ENCODE peak calls at places on chromosomes 1 and 21, in seven cellular contexts. G is AG04450, F is tibial nerve, C is esophagus squamous epithelium, S is heart left ventricle, N is HepG2, Y is mucosa of descending colon. K is an unnamed sample.

GRCh38 chr1:15441247-15441646 is 3.0 kb downstream of the CTRC start:
- DNase-seq in G (no peak), F (no peak), C (no peak), S (no peak), N (no peak), Y (no peak), K (no peak)

GRCh38 chr1:3307359-3307758 is 147.1 kb upstream of the ARHGEF16 start:
- DNase-seq in G (no peak), F (no peak), C (no peak), S (no peak), N (no peak), Y (no peak), K (no peak)

GRCh38 chr21:43021756-43022600 is 47.6 kb downstream of the PKNOX1 start:
- DNase-seq in G (no peak), F (no peak), C (no peak), S (no peak), N (no peak), Y (no peak), K (no peak)

GRCh38 chr21:39511102-39511501 is 59.3 kb downstream of the SH3BGR start:
- DNase-seq in G (no peak), F (no peak), C (no peak), S (no peak), N (no peak), Y (no peak), K (no peak)

GRCh38 chr1:51421961-51422360 is 91.6 kb upstream of the TTC39A start:
- DNase-seq in G (peak), F (no peak), C (no peak), S (no peak), N (peak), Y (no peak), K (peak)

GRCh38 chr1:192609110-192610079 is 26.6 kb upstream of the RGS13 start:
- DNase-seq in G (no peak), F (peak), C (peak), S (peak), N (no peak), Y (peak), K (no peak)

GRCh38 chr1:243587823-243588560 is 262.1 kb downstream of the AKT3 start:
- DNase-seq in G (no peak), F (no peak), C (no peak), S (no peak), N (no peak), Y (no peak), K (no peak)

GRCh38 chr1:184932319-184932718 is 42.0 kb downstream of the NIBAN1 start:
- DNase-seq in G (no peak), F (no peak), C (no peak), S (no peak), N (no peak), Y (no peak), K (no peak)

GRCh38 chr21:25366116-25366515 is 241.2 kb downstream of the MRPL39 start:
- DNase-seq in G (no peak), F (no peak), C (no peak), S (no peak), N (no peak), Y (no peak), K (no peak)

GRCh38 chr1:14897080-14897449 is 256.5 kb upstream of the TMEM51 start:
- DNase-seq in G (no peak), F (no peak), C (no peak), S (no peak), N (no peak), Y (no peak), K (no peak)

GRCh38 chr1:177975588-177976495 is 6.0 kb upstream of the SEC16B start:
- DNase-seq in G (no peak), F (no peak), C (no peak), S (no peak), N (no peak), Y (no peak), K (no peak)

GRCh38 chr1:111955755-111956154 is 33.7 kb downstream of the KCND3 start:
- DNase-seq in G (no peak), F (no peak), C (no peak), S (no peak), N (no peak), Y (no peak), K (no peak)

GRCh38 chr21:42209801-42210479 is 9.0 kb upstream of the ABCG1 start:
- DNase-seq in G (no peak), F (no peak), C (no peak), S (peak), N (no peak), Y (no peak), K (no peak)

GRCh38 chr1:208300084-208300770 is 56.0 kb upstream of the PLXNA2 start:
- DNase-seq in G (no peak), F (no peak), C (no peak), S (no peak), N (no peak), Y (no peak), K (no peak)

GRCh38 chr1:187621961-187622360 is 793.2 kb downstream of the PLA2G4A start:
- DNase-seq in G (no peak), F (no peak), C (no peak), S (no peak), N (no peak), Y (no peak), K (no peak)

GRCh38 chr1:244113532-244114320 is 62.6 kb downstream of the ZBTB18 start:
- DNase-seq in G (no peak), F (no peak), C (no peak), S (no peak), N (no peak), Y (no peak), K (no peak)

GRCh38 chr1:204258213-204259115 is 44.7 kb upstream of the GOLT1A start:
- DNase-seq in G (peak), F (no peak), C (no peak), S (peak), N (peak), Y (peak), K (peak)

GRCh38 chr1:160780398-160780755 is 15.6 kb upstream of the LY9 start:
- DNase-seq in G (no peak), F (no peak), C (no peak), S (no peak), N (no peak), Y (no peak), K (no peak)

GRCh38 chr1:206555473-206555935 is 48.2 kb downstream of the RASSF5 start:
- DNase-seq in G (no peak), F (no peak), C (no peak), S (peak), N (no peak), Y (no peak), K (peak)

GRCh38 chr1:159977364-159978106 is 23.5 kb upstream of the SLAMF9 start:
- DNase-seq in G (no peak), F (no peak), C (no peak), S (no peak), N (no peak), Y (no peak), K (no peak)

GRCh38 chr1:163205513-163205912 is 2.8 kb upstream of the RGS5 start:
- DNase-seq in G (no peak), F (no peak), C (no peak), S (no peak), N (no peak), Y (no peak), K (no peak)

GRCh38 chr1:184695023-184695422 is 59.6 kb downstream of the EDEM3 start:
- DNase-seq in G (no peak), F (no peak), C (no peak), S (no peak), N (no peak), Y (no peak), K (no peak)

GRCh38 chr1:89201489-89201794 is 2.7 kb upstream of the GBP4 start:
- DNase-seq in G (no peak), F (no peak), C (no peak), S (no peak), N (no peak), Y (no peak), K (no peak)

GRCh38 chr1:89198081-89198480 is 661 bp downstream of the GBP4 start:
- DNase-seq in G (no peak), F (no peak), C (no peak), S (no peak), N (no peak), Y (no peak), K (no peak)

GRCh38 chr1:89200668-89201488 is 2.1 kb upstream of the GBP4 start:
- DNase-seq in G (no peak), F (no peak), C (no peak), S (no peak), N (no peak), Y (no peak), K (no peak)

GRCh38 chr1:89199515-89199914 is 773 bp upstream of the GBP4 start:
- DNase-seq in G (no peak), F (no peak), C (no peak), S (no peak), N (no peak), Y (no peak), K (no peak)

GRCh38 chr1:89198500-89199072 is at the start of gene GBP4:
- DNase-seq in G (no peak), F (no peak), C (no peak), S (peak), N (no peak), Y (peak), K (peak)
- TF ChIP-seq CTCF in G (no peak), F (no peak), C (no peak), S (no peak), N (no peak), Y (no peak), K (no peak)

DNA sequence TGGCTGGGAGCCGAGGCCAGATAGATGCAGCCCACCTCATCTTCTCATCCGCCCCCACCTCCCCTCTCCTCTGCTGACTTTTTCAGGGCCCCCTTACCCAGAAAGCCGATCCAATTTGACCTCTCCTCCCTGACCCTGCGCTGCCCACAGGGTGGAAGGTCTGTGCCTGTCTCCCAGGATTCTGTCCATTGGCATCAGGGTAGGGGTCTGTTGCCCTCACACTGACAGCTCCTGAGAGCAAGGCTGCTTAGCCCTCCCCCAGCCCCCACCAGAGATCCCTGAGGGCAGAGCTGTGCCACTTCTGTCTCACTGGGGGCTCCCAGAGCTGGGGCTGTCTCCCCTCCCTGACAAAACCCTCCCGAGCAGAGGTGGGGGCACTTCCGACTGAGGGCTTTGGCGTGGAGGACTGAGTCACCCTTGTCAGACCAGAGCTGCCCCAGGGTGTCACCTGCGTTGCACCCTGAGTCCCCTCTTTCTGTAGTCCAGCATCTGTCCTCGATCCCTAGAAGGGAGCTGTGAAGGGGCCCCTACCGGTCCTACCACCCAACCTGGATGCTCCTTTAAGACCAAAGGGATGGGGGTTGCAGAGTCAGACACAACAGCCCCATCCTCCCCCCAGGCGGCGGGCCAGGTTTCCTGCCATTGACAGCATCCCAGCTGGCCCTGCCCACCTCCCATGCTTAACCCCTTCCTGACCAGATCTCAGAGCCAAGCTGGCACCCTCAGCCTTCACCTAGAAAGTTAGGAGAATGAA is 2.4 kb upstream of the FAM110D start:
- DNase-seq in G (no peak), F (no peak), C (no peak), S (no peak), N (no peak), Y (no peak), K (no peak)
- H3K4me3 ChIP-seq in G (no peak), F (no peak), C (peak), S (peak), N (no peak), Y (no peak), K (no peak)

GRCh38 chr1:85884372-85885035 is 176.3 kb upstream of the ZNHIT6 start:
- DNase-seq in G (no peak), F (no peak), C (no peak), S (no peak), N (peak), Y (no peak), K (peak)
- TF ChIP-seq CTCF in G (peak), F (no peak), C (no peak), S (no peak), N (peak), Y (peak), K (peak)

DNA sequence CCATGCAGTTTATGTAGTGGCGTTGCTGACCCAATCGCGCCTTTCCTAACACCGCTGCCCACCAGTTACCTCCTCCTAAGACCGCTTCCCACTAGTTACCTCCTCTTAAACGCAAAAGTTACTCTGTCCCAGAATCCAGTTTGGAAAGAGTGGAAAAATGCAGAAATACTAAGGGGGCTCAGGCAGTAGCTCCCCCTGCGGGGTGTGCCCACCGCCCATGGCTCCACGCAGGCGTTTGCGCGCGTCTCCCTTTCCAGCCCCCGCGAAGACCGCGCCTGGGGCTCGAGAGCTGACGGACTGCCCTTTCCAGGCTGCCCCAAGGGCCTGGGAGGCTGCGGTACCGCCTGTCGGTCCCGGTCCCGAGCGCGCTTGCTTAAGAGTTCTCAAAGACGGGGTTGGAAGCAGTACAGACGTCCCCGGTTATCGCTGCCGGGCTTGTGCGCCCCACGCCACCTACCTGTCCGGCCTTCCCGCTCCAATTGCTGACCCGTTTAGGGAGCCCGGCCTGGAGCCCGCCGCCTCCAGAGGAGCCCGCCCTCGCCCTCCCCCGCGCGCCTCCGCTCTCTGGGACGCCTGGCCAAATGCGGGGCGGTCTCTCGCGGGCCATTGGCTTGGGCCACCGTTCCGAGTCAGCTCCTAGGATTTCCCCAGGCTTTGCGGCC is 414.1 kb upstream of the ESRRG start:
- DNase-seq in G (no peak), F (no peak), C (no peak), S (no peak), N (no peak), Y (no peak), K (no peak)
- H3K4me3 ChIP-seq in G (no peak), F (no peak), C (peak), S (no peak), N (no peak), Y (no peak), K (no peak)

DNA sequence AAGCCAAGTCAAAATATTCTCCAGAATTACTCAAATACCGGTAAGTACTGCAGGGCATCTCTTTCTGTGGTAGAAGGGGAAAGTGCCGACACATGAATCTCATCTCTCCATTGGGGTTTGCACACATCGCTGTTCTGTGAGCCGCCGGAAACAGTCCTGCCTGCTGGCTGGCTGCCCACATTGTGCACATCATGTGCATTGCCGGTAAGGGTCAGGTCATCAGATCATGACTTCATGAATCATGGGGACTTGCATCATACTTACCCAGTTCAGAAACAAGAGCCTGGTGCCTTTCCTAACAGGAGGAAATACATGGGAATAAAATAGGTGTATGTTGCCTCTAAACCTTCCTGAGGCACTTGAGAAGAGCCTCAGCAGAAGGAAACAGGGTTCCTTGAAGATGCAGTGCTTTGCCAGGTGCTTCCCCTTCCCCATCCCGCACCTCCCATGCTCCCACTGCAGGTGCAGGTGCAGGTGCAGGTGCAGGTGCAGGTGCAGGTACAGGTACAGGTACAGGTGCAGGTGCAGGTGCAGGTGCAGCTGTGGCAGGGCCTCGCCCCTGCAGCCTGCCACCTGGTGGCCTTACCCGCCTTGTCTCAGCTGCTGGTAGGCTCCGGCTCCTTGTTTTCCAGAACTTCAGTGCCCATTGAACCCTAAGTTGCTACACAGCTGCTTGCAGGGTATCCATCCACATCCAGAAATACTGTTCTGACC is 26.5 kb downstream of the GPR137B start:
- DNase-seq in G (no peak), F (peak), C (no peak), S (peak), N (peak), Y (peak), K (peak)
- TF ChIP-seq CTCF in G (no peak), F (no peak), C (no peak), S (no peak), N (peak), Y (peak), K (peak)

GRCh38 chr1:53731201-53731600 is 7.8 kb downstream of the GLIS1 start:
- DNase-seq in G (no peak), F (no peak), C (no peak), S (no peak), N (no peak), Y (no peak), K (no peak)

GRCh38 chr1:53732912-53733317 is 6.0 kb downstream of the GLIS1 start:
- DNase-seq in G (peak), F (no peak), C (no peak), S (no peak), N (no peak), Y (no peak), K (no peak)

GRCh38 chr1:53731779-53732305 is 7.1 kb downstream of the GLIS1 start:
- DNase-seq in G (no peak), F (no peak), C (no peak), S (no peak), N (no peak), Y (no peak), K (no peak)

GRCh38 chr1:53733447-53733931 is 5.5 kb downstream of the GLIS1 start:
- DNase-seq in G (no peak), F (no peak), C (no peak), S (no peak), N (no peak), Y (no peak), K (no peak)

GRCh38 chr1:53732409-53732808 is 6.6 kb downstream of the GLIS1 start:
- DNase-seq in G (no peak), F (no peak), C (no peak), S (no peak), N (no peak), Y (no peak), K (no peak)
- H3K4me3 ChIP-seq in G (no peak), F (no peak), C (no peak), S (no peak), N (no peak), Y (no peak), K (no peak)

GRCh38 chr21:29360799-29361765 is 62.4 kb downstream of the BACH1 start:
- DNase-seq in G (no peak), F (no peak), C (no peak), S (no peak), N (no peak), Y (no peak), K (peak)
- TF ChIP-seq CTCF in G (peak), F (no peak), C (no peak), S (no peak), N (peak), Y (no peak), K (peak)

GRCh38 chr1:18217398-18218043 is 109.9 kb downstream of the IGSF21 start:
- DNase-seq in G (no peak), F (no peak), C (no peak), S (no peak), N (peak), Y (peak), K (peak)
- H3K4me3 ChIP-seq in G (no peak), F (no peak), C (no peak), S (no peak), N (no peak), Y (no peak), K (no peak)